ENCODE peak calls at places on chromosomes 11 and 22, in five cellular contexts. I is PC-3, B is breast epithelium, C is cardiac muscle cell, V is OCI-LY7. K is an unnamed sample.

GRCh38 chr22:50687829-50688228 is 15.2 kb downstream of the SHANK3 start:
- DNase-seq in I (no peak), B (no peak), C (no peak), V (no peak), K (no peak)

GRCh38 chr11:114482114-114482513 is 42.8 kb downstream of the REXO2 start:
- DNase-seq in I (no peak), B (no peak), C (no peak), V (peak), K (no peak)

GRCh38 chr22:19114984-19115552 is 7.1 kb downstream of the DGCR2 start:
- DNase-seq in I (no peak), B (no peak), C (no peak), V (no peak), K (no peak)

GRCh38 chr11:4484310-4484709 is 1.9 kb downstream of the OR52K1 start:
- DNase-seq in I (peak), B (no peak), C (no peak), V (no peak), K (no peak)

GRCh38 chr11:121539000-121539399 is 86.2 kb upstream of the SORL1-AS1 start:
- DNase-seq in I (no peak), B (no peak), C (no peak), V (no peak), K (no peak)

GRCh38 chr11:335779-336665 is 15.4 kb upstream of the IFITM3 start:
- DNase-seq in I (no peak), B (peak), C (no peak), V (peak), K (no peak)

GRCh38 chr11:65879622-65880021 is at the start of gene CTSW:
- DNase-seq in I (no peak), B (no peak), C (no peak), V (no peak), K (no peak)

GRCh38 chr22:30754971-30755759 is 60.5 kb downstream of the OSBP2 start:
- DNase-seq in I (peak), B (no peak), C (peak), V (peak), K (no peak)

GRCh38 chr11:113176971-113177370 is 137.4 kb upstream of the TTC12 start:
- DNase-seq in I (no peak), B (no peak), C (no peak), V (no peak), K (no peak)

GRCh38 chr11:94639901-94640721 is 72.9 kb downstream of the PIWIL4 start:
- DNase-seq in I (no peak), B (no peak), C (no peak), V (no peak), K (no peak)

GRCh38 chr11:122131126-122131525 is 15.1 kb upstream of the BLID start:
- DNase-seq in I (no peak), B (no peak), C (no peak), V (no peak), K (no peak)

GRCh38 chr11:47378011-47378835 is at the start of gene SPI1:
- DNase-seq in I (no peak), B (no peak), C (peak), V (peak), K (no peak)

GRCh38 chr11:62875698-62876483 is 4.8 kb upstream of the SLC3A2 start:
- DNase-seq in I (no peak), B (no peak), C (no peak), V (no peak), K (no peak)

GRCh38 chr11:848988-849824 is 6.6 kb downstream of the TSPAN4 start:
- DNase-seq in I (no peak), B (no peak), C (peak), V (peak), K (peak)

GRCh38 chr22:21816472-21816786 is 51.0 kb downstream of the MAPK1 start:
- DNase-seq in I (no peak), B (no peak), C (no peak), V (no peak), K (no peak)

GRCh38 chr22:36682835-36683234 is 20.7 kb downstream of the CACNG2 start:
- DNase-seq in I (no peak), B (no peak), C (no peak), V (no peak), K (no peak)

GRCh38 chr11:110491577-110492352 is 62.0 kb downstream of the FDX1 start:
- DNase-seq in I (no peak), B (no peak), C (no peak), V (no peak), K (peak)

GRCh38 chr22:25331050-25331449 is 111.6 kb downstream of the CRYBB2 start:
- DNase-seq in I (no peak), B (no peak), C (no peak), V (no peak), K (no peak)

GRCh38 chr22:25332386-25332785 is 112.9 kb downstream of the CRYBB2 start:
- DNase-seq in I (no peak), B (no peak), C (no peak), V (no peak), K (no peak)

DNA sequence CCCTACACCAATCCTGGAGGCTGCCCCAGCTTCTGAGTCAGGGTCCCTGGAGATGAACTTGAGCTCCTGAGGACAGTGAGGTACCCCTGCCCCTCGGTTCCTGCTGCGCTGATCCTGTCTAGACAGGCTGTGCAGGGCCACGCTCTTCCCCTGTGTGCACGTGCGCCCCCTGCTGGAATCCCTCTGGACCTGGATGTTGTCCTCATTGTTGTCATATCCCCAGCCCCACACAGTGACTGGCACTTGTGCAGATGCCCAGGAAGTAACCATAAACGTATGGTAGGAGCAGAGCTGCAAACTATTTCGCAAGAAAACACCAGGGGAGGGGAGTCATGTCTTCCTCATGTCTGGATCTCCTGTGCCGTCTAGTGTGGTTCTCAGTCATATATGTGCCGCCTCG is 114.7 kb downstream of the CRYBB2 start:
- DNase-seq in I (peak), B (no peak), C (peak), V (peak), K (no peak)
- TF ChIP-seq CTCF in I (peak), B (no peak), C (peak), V (peak), K (peak)

DNA sequence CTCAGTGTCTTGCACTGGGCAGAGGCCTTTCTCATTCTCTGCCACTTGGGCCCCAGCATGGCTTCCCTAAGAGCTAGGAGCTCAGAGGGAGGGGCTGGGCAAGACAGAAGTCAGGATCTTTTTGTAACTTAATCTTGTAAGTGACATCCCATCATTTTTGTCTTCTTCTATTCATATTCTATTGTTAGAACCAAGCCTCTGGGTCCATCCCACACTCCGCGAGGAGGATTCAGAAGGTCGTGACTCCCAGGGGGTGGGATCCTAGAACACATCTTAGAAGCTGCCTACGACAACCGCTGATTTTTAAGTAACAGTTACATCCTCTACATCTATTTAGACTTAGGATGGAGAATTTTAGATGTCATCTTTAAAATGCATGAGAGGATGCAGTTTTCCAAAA is 1.5 kb upstream of the IL17RA start:
- DNase-seq in I (no peak), B (no peak), C (no peak), V (no peak), K (no peak)
- TF ChIP-seq CTCF in I (no peak), B (no peak), C (no peak), V (no peak), K (no peak)

GRCh38 chr11:116193321-116194114 is 579.3 kb downstream of the BUD13 start:
- DNase-seq in I (peak), B (peak), C (peak), V (no peak), K (peak)
- TF ChIP-seq CTCF in I (no peak), B (no peak), C (peak), V (no peak), K (peak)

DNA sequence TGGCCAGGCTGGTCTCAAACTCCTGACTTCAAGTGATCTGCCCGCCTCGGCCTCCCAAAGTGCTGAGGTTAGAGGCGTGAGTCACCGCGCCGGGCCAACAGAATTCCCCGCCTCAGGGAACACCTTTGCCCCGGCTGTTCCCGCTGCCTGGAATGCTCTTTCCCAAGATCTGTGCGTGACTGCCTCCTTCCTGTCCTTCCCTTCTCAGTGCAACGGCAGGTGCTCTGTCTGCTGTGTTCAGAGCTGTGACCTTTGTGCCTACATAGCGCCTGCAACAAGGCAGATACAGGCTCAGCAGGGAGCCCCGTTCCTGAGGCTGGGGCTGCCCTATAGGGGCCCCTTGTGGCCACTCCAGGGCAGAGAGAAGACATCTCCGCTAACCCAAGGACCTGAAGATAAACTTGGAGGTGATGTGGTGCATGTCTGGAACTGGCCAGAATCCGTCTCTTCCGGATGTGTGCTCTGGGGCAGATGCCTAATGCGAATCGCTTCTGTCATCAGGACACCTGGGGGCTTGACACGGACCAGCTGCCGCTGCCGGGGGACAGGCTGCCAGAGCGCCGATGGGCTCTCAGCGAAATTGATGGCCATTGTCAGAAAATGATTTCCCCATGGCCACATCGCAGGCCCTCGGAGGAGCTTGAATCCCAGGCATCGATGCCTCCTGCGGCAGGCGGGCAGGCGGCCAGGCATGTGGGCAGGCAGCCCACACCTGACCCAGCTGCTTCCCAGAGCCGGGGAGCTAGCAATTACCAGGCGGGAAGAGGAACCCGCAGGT is 43.5 kb upstream of the TCF20 start:
- DNase-seq in I (peak), B (peak), C (peak), V (peak), K (no peak)
- TF ChIP-seq CTCF in I (peak), B (no peak), C (peak), V (peak), K (peak)

DNA sequence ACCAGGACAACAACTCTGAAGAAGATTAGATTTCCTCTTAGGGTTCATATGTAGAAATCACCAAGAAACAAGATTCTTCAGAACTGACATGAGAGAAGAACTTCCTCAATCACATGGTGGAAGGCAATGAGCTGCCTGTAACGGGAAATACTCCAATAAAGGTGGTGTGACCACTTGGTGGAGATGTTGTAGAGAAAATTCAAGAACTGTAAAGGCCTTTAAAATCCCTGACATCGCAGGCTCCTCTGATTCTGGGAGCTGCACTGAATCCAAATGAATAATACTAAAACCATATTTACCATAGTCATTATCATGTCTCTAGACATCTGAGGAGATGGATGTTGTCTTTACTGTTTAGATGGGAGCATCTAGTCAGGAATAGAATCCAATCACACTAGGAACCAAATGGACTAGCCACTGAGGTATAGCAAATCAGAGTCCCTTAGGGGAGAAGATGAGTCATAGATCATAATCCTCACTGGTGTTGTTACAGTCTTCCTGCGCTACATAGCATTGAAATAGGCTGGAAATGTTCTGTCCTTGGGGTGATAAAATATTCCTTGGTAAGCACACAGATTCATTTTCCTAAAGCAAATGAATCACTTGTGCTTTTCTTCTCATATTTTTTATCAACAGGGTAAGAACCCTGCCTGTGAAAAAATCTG is 321.6 kb upstream of the TENM4 start:
- DNase-seq in I (peak), B (no peak), C (peak), V (no peak), K (no peak)
- TF ChIP-seq CTCF in I (no peak), B (no peak), C (no peak), V (no peak), K (peak)

GRCh38 chr11:126546694-126547093 is 191.2 kb downstream of the ST3GAL4 start:
- DNase-seq in I (no peak), B (no peak), C (no peak), V (no peak), K (no peak)

GRCh38 chr11:126547691-126548090 is 192.2 kb downstream of the ST3GAL4 start:
- DNase-seq in I (no peak), B (no peak), C (no peak), V (no peak), K (no peak)

GRCh38 chr11:126547161-126547560 is 191.7 kb downstream of the ST3GAL4 start:
- DNase-seq in I (peak), B (no peak), C (no peak), V (no peak), K (no peak)

GRCh38 chr11:126549273-126549585 is 193.7 kb downstream of the ST3GAL4 start:
- DNase-seq in I (no peak), B (no peak), C (no peak), V (no peak), K (no peak)

DNA sequence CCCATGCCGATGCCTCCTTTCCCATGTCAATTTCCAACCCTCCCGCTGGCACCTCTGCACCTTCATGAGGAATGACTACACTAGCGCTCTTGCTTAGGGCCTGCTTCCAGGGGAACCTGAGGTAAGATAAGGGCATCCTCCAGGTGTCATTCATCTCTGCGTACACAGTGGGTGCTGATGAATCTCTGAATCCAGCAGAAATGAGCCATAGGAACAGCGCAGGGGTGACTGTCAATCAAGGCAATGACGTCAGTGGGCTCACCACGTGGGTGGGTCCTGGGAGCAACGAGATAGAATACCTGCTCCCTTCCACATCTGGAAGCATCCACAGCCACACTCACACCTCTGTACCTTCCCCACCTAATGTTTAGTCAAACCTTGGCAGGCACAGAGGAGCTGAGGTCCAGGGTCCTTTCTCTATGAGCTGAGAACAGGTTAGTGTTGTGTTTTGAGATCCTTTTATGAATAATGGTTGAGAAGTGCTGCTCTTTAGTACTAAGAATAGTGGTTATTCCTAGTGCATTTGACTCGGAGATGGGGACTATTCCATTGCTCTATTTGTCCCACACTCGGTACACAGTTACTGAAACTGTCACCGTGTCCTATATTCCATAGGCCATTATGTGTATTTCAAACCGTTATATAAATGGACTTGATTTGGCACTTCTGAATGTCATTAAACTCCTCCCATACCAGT is 193.2 kb downstream of the ST3GAL4 start:
- DNase-seq in I (no peak), B (no peak), C (no peak), V (no peak), K (no peak)
- TF ChIP-seq CTCF in I (no peak), B (no peak), C (no peak), V (no peak), K (no peak)

GRCh38 chr22:27487600-27488450 is 313.7 kb downstream of the MN1 start:
- DNase-seq in I (peak), B (no peak), C (no peak), V (no peak), K (no peak)
- TF ChIP-seq CTCF in I (no peak), B (no peak), C (no peak), V (no peak), K (no peak)

DNA sequence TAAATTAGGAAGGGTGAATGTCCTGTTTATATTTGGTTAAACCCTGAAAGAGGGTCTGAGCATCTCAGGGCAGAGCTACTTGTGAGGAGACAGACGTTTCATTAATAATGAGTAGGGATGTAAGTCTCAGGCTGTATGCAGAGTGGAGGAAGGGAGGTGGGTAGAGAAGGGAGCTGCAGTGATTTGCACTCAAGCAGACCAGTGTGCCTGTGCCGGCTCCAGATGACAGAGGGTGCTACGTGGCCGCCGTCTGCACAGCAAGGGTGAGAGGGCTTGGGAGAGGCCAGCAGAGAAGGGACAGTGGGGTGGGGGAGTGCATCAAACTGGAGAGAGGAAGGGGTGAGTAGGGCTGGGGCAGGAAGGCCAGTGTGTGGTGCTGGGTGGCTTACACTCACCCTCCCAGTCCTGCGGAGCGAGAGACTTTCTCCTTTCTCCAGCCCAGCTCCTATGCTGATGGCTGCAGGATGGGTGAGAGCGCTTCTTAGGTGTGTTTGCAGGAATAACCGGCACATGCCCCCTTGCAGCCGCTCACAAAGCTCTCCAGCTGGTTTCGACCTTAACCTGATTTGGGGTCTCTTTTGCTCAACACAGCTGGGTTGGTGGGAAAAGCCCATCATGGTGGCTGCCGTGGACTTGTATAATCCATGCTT is 130.6 kb downstream of the ST3GAL4 start:
- DNase-seq in I (no peak), B (no peak), C (no peak), V (no peak), K (no peak)
- TF ChIP-seq CTCF in I (no peak), B (no peak), C (no peak), V (no peak), K (no peak)